ENCODE peak calls at places on chromosomes 11 and 22, in seven cellular contexts. One of them, this sample, is unnamed.

GRCh38 chr22:50236731-50237409 is 8.0 kb downstream of the TUBGCP6 start:
- DNase-seq in heart left ventricle: no peak
- DNase-seq in HFF-Myc: no peak
- DNase-seq in pancreas: peak
- DNase-seq in nephron progenitor cell: peak
- DNase-seq in GM23338: peak
- DNase-seq in ovary: no peak
- DNase-seq in this sample: no peak

GRCh38 chr22:17486313-17486712 is 77.0 kb upstream of the SLC25A18 start:
- DNase-seq in pancreas: peak
- DNase-seq in HFF-Myc: no peak
- DNase-seq in nephron progenitor cell: no peak
- DNase-seq in heart left ventricle: no peak
- DNase-seq in GM23338: peak
- DNase-seq in ovary: peak
- DNase-seq in this sample: no peak

GRCh38 chr11:113551645-113552044 is 76.4 kb upstream of the DRD2 start:
- DNase-seq in nephron progenitor cell: no peak
- DNase-seq in ovary: no peak
- DNase-seq in pancreas: no peak
- DNase-seq in GM23338: no peak
- DNase-seq in HFF-Myc: no peak
- DNase-seq in heart left ventricle: no peak
- DNase-seq in this sample: no peak

GRCh38 chr11:79694368-79694767 is 253.5 kb upstream of the TENM4 start:
- DNase-seq in heart left ventricle: no peak
- DNase-seq in ovary: no peak
- DNase-seq in GM23338: no peak
- DNase-seq in nephron progenitor cell: no peak
- DNase-seq in pancreas: no peak
- DNase-seq in HFF-Myc: no peak
- DNase-seq in this sample: no peak

GRCh38 chr11:70367071-70367470 is 31.3 kb upstream of the CTTN start:
- DNase-seq in GM23338: no peak
- DNase-seq in nephron progenitor cell: no peak
- DNase-seq in pancreas: no peak
- DNase-seq in ovary: no peak
- DNase-seq in heart left ventricle: no peak
- DNase-seq in HFF-Myc: no peak
- DNase-seq in this sample: no peak

GRCh38 chr22:19062139-19062789 is 59.9 kb downstream of the DGCR2 start:
- DNase-seq in heart left ventricle: no peak
- DNase-seq in GM23338: no peak
- DNase-seq in nephron progenitor cell: no peak
- DNase-seq in HFF-Myc: no peak
- DNase-seq in pancreas: peak
- DNase-seq in ovary: no peak
- DNase-seq in this sample: no peak

GRCh38 chr11:3996651-3997050 is 97.9 kb upstream of the RRM1 start:
- DNase-seq in ovary: no peak
- DNase-seq in nephron progenitor cell: no peak
- DNase-seq in GM23338: no peak
- DNase-seq in pancreas: no peak
- DNase-seq in heart left ventricle: no peak
- DNase-seq in HFF-Myc: no peak
- DNase-seq in this sample: no peak

GRCh38 chr11:72591785-72592490 is 82.3 kb downstream of the PDE2A start:
- DNase-seq in ovary: no peak
- DNase-seq in nephron progenitor cell: no peak
- DNase-seq in HFF-Myc: no peak
- DNase-seq in GM23338: no peak
- DNase-seq in heart left ventricle: no peak
- DNase-seq in pancreas: peak
- DNase-seq in this sample: no peak

GRCh38 chr22:49678842-49679170 is 148.9 kb downstream of the BRD1 start:
- DNase-seq in heart left ventricle: no peak
- DNase-seq in pancreas: no peak
- DNase-seq in HFF-Myc: no peak
- DNase-seq in nephron progenitor cell: no peak
- DNase-seq in ovary: no peak
- DNase-seq in GM23338: no peak
- DNase-seq in this sample: no peak

GRCh38 chr11:16363709-16364108 is 7.4 kb upstream of the SOX6 start:
- DNase-seq in GM23338: no peak
- DNase-seq in ovary: no peak
- DNase-seq in heart left ventricle: no peak
- DNase-seq in HFF-Myc: no peak
- DNase-seq in pancreas: no peak
- DNase-seq in nephron progenitor cell: no peak
- DNase-seq in this sample: no peak

GRCh38 chr11:2703487-2704141 is 3.8 kb upstream of the KCNQ1OT1 start:
- DNase-seq in pancreas: peak
- DNase-seq in GM23338: peak
- DNase-seq in ovary: no peak
- DNase-seq in HFF-Myc: no peak
- DNase-seq in nephron progenitor cell: no peak
- DNase-seq in heart left ventricle: no peak
- DNase-seq in this sample: no peak

GRCh38 chr11:114623720-114624119 is 28.1 kb upstream of the NXPE4 start:
- DNase-seq in heart left ventricle: no peak
- DNase-seq in pancreas: no peak
- DNase-seq in ovary: no peak
- DNase-seq in nephron progenitor cell: no peak
- DNase-seq in HFF-Myc: no peak
- DNase-seq in GM23338: no peak
- DNase-seq in this sample: no peak

GRCh38 chr11:9269492-9270030 is 4.4 kb upstream of the DENND5A start:
- DNase-seq in nephron progenitor cell: no peak
- DNase-seq in ovary: no peak
- DNase-seq in HFF-Myc: peak
- DNase-seq in heart left ventricle: no peak
- DNase-seq in pancreas: no peak
- DNase-seq in GM23338: no peak
- DNase-seq in this sample: peak

GRCh38 chr11:67280341-67280790 is 8.7 kb upstream of the ANKRD13D start:
- DNase-seq in pancreas: no peak
- DNase-seq in heart left ventricle: peak
- DNase-seq in nephron progenitor cell: no peak
- DNase-seq in ovary: no peak
- DNase-seq in HFF-Myc: no peak
- DNase-seq in GM23338: no peak
- DNase-seq in this sample: no peak

GRCh38 chr11:125902927-125903752 is at the start of gene PUS3:
- DNase-seq in nephron progenitor cell: peak
- DNase-seq in ovary: peak
- DNase-seq in pancreas: peak
- DNase-seq in heart left ventricle: peak
- DNase-seq in HFF-Myc: peak
- DNase-seq in GM23338: peak
- DNase-seq in this sample: peak

GRCh38 chr11:26188559-26188958 is 143.4 kb upstream of the ANO3 start:
- DNase-seq in HFF-Myc: no peak
- DNase-seq in ovary: no peak
- DNase-seq in GM23338: no peak
- DNase-seq in heart left ventricle: no peak
- DNase-seq in pancreas: no peak
- DNase-seq in nephron progenitor cell: no peak
- DNase-seq in this sample: no peak

GRCh38 chr11:6096417-6096816 is 11.1 kb upstream of the OR56B4 start:
- DNase-seq in pancreas: no peak
- DNase-seq in HFF-Myc: no peak
- DNase-seq in ovary: no peak
- DNase-seq in heart left ventricle: no peak
- DNase-seq in nephron progenitor cell: no peak
- DNase-seq in GM23338: no peak
- DNase-seq in this sample: no peak

GRCh38 chr22:44746836-44747519 is 5.4 kb upstream of the ARHGAP8 start:
- DNase-seq in GM23338: peak
- DNase-seq in HFF-Myc: no peak
- DNase-seq in ovary: no peak
- DNase-seq in nephron progenitor cell: no peak
- DNase-seq in pancreas: no peak
- DNase-seq in heart left ventricle: no peak
- DNase-seq in this sample: peak

GRCh38 chr11:126124284-126124683 is 61.6 kb upstream of the CDON start:
- DNase-seq in nephron progenitor cell: no peak
- DNase-seq in pancreas: no peak
- DNase-seq in ovary: peak
- DNase-seq in HFF-Myc: peak
- DNase-seq in heart left ventricle: no peak
- DNase-seq in GM23338: no peak
- DNase-seq in this sample: no peak

GRCh38 chr11:12086271-12087074 is 23.9 kb upstream of the MICAL2 start:
- DNase-seq in pancreas: no peak
- DNase-seq in GM23338: no peak
- DNase-seq in heart left ventricle: peak
- DNase-seq in HFF-Myc: peak
- DNase-seq in nephron progenitor cell: no peak
- DNase-seq in ovary: no peak
- DNase-seq in this sample: peak

GRCh38 chr11:12088047-12088481 is 22.3 kb upstream of the MICAL2 start:
- DNase-seq in heart left ventricle: peak
- DNase-seq in nephron progenitor cell: no peak
- DNase-seq in HFF-Myc: peak
- DNase-seq in pancreas: no peak
- DNase-seq in GM23338: no peak
- DNase-seq in ovary: no peak
- DNase-seq in this sample: peak

GRCh38 chr11:12088531-12088930 is 21.9 kb upstream of the MICAL2 start:
- DNase-seq in heart left ventricle: no peak
- DNase-seq in nephron progenitor cell: no peak
- DNase-seq in GM23338: no peak
- DNase-seq in ovary: no peak
- DNase-seq in HFF-Myc: no peak
- DNase-seq in pancreas: no peak
- DNase-seq in this sample: no peak

GRCh38 chr11:12085371-12086251 is 24.8 kb upstream of the MICAL2 start:
- DNase-seq in HFF-Myc: no peak
- DNase-seq in heart left ventricle: no peak
- DNase-seq in nephron progenitor cell: no peak
- DNase-seq in ovary: no peak
- DNase-seq in pancreas: no peak
- DNase-seq in GM23338: no peak
- DNase-seq in this sample: no peak

GRCh38 chr11:12087075-12087775 is 23.2 kb upstream of the MICAL2 start:
- DNase-seq in pancreas: no peak
- DNase-seq in nephron progenitor cell: no peak
- DNase-seq in heart left ventricle: no peak
- DNase-seq in GM23338: peak
- DNase-seq in ovary: no peak
- DNase-seq in HFF-Myc: no peak
- DNase-seq in this sample: peak
- TF ChIP-seq CTCF in pancreas: no peak
- TF ChIP-seq CTCF in nephron progenitor cell: no peak
- TF ChIP-seq CTCF in heart left ventricle: no peak
- TF ChIP-seq CTCF in GM23338: no peak
- TF ChIP-seq CTCF in ovary: no peak
- TF ChIP-seq CTCF in HFF-Myc: peak
- TF ChIP-seq CTCF in this sample: no peak

GRCh38 chr22:20215742-20216141 is 52.4 kb downstream of the RTN4R start:
- DNase-seq in ovary: no peak
- DNase-seq in nephron progenitor cell: no peak
- DNase-seq in pancreas: no peak
- DNase-seq in heart left ventricle: no peak
- DNase-seq in GM23338: no peak
- DNase-seq in HFF-Myc: no peak
- DNase-seq in this sample: no peak
- TF ChIP-seq CTCF in ovary: no peak
- TF ChIP-seq CTCF in nephron progenitor cell: no peak
- TF ChIP-seq CTCF in pancreas: no peak
- TF ChIP-seq CTCF in heart left ventricle: no peak
- TF ChIP-seq CTCF in GM23338: peak
- TF ChIP-seq CTCF in HFF-Myc: peak
- TF ChIP-seq CTCF in this sample: no peak

GRCh38 chr22:35355744-35356420 is 25.0 kb upstream of the HMOX1 start:
- DNase-seq in HFF-Myc: no peak
- DNase-seq in nephron progenitor cell: no peak
- DNase-seq in pancreas: no peak
- DNase-seq in ovary: no peak
- DNase-seq in GM23338: no peak
- DNase-seq in heart left ventricle: peak
- DNase-seq in this sample: no peak

GRCh38 chr22:35352214-35353111 is 28.4 kb upstream of the HMOX1 start:
- DNase-seq in HFF-Myc: no peak
- DNase-seq in GM23338: peak
- DNase-seq in ovary: no peak
- DNase-seq in pancreas: no peak
- DNase-seq in nephron progenitor cell: peak
- DNase-seq in heart left ventricle: peak
- DNase-seq in this sample: peak

GRCh38 chr22:35350539-35351503 is 30.1 kb upstream of the HMOX1 start:
- DNase-seq in pancreas: peak
- DNase-seq in ovary: peak
- DNase-seq in heart left ventricle: peak
- DNase-seq in nephron progenitor cell: peak
- DNase-seq in HFF-Myc: peak
- DNase-seq in GM23338: peak
- DNase-seq in this sample: peak

GRCh38 chr22:35353318-35353717 is 27.6 kb upstream of the HMOX1 start:
- DNase-seq in pancreas: no peak
- DNase-seq in ovary: no peak
- DNase-seq in HFF-Myc: no peak
- DNase-seq in nephron progenitor cell: no peak
- DNase-seq in heart left ventricle: peak
- DNase-seq in GM23338: no peak
- DNase-seq in this sample: no peak

DNA sequence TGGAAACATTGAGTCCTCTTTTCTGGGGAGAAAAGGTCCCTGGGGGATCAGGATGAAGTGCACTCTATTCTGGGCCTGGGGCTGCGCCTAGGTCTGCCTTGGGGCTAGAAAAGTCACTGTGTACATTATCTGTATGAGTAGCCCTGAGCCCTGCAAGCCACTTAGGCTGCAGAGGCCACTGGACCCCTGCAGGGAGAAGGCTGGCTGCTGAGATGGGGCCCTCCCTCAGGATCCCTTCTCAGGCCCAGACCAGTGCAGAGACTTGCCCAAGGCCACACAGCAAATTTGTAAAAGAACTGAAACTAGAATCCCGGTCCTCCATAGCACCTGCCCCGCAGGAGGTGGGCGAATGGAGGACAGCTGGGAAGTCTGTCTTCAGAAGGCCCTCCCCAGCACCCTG is 26.8 kb upstream of the HMOX1 start:
- DNase-seq in HFF-Myc: no peak
- DNase-seq in nephron progenitor cell: no peak
- DNase-seq in heart left ventricle: no peak
- DNase-seq in pancreas: no peak
- DNase-seq in GM23338: no peak
- DNase-seq in ovary: no peak
- DNase-seq in this sample: no peak
- TF ChIP-seq CTCF in HFF-Myc: no peak
- TF ChIP-seq CTCF in nephron progenitor cell: no peak
- TF ChIP-seq CTCF in heart left ventricle: no peak
- TF ChIP-seq CTCF in pancreas: no peak
- TF ChIP-seq CTCF in GM23338: no peak
- TF ChIP-seq CTCF in ovary: no peak
- TF ChIP-seq CTCF in this sample: no peak

DNA sequence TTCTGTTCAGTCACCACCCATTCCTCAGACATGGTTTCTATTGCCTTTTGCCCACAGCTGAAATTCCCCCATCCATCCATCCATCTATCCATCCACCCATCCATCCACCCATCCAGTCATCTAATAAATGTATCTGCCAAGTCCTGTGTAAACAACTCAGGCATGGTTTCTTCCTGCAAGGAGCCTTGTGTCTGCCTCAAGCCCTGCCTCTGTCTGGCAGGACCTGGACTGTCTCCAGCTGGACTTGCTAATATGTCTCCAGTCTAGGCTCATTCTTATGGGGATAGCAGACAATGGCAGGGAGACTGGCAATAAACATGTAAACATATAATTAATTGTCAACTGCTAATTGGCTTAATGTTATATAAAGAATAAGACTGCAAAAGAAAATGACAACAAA is 64.7 kb upstream of the AMPD3 start:
- DNase-seq in GM23338: no peak
- DNase-seq in HFF-Myc: no peak
- DNase-seq in heart left ventricle: no peak
- DNase-seq in pancreas: no peak
- DNase-seq in ovary: no peak
- DNase-seq in nephron progenitor cell: no peak
- DNase-seq in this sample: no peak
- TF ChIP-seq CTCF in GM23338: no peak
- TF ChIP-seq CTCF in HFF-Myc: no peak
- TF ChIP-seq CTCF in heart left ventricle: no peak
- TF ChIP-seq CTCF in pancreas: no peak
- TF ChIP-seq CTCF in ovary: no peak
- TF ChIP-seq CTCF in nephron progenitor cell: no peak
- TF ChIP-seq CTCF in this sample: no peak